ENCODE peak calls at places on chromosomes 1 and 21, in four cellular contexts. C is PC-3; A is kidney epithelial cell; Z is CD8-positive, alpha-beta T cell. D is an unnamed sample. For H3K27me3, the result is how much of the 10 kb centered on the place peaks cover.

GRCh38 chr21:42580793-42581201 is 67.1 kb downstream of the SLC37A1 start:
- DNase-seq in C (no peak), A (no peak), Z (no peak), D (no peak)

GRCh38 chr21:28283652-28284490 is 708.8 kb downstream of the LTN1 start:
- DNase-seq in C (peak), A (peak), Z (no peak), D (no peak)

GRCh38 chr1:92244376-92244775 is 26.7 kb downstream of the C1orf146 start:
- DNase-seq in C (no peak), A (no peak), Z (no peak), D (no peak)

GRCh38 chr1:24635195-24635843 is 7.8 kb upstream of the SRRM1 start:
- DNase-seq in C (peak), A (peak), Z (no peak), D (no peak)

GRCh38 chr1:160237558-160237957 is 24.8 kb downstream of the DCAF8 start:
- DNase-seq in C (no peak), A (no peak), Z (no peak), D (no peak)

GRCh38 chr1:107620753-107621152 is 344.2 kb downstream of the VAV3 start:
- DNase-seq in C (no peak), A (no peak), Z (no peak), D (no peak)

GRCh38 chr1:225230483-225230882 is 197.4 kb downstream of the LBR start:
- DNase-seq in C (no peak), A (no peak), Z (no peak), D (no peak)

GRCh38 chr21:46401186-46401910 is 57.3 kb upstream of the DIP2A start:
- DNase-seq in C (no peak), A (no peak), Z (no peak), D (no peak)

GRCh38 chr1:99680258-99680657 is 34.3 kb downstream of the PALMD start:
- DNase-seq in C (peak), A (no peak), Z (no peak), D (no peak)

GRCh38 chr1:156900019-156900718 is 6.7 kb downstream of the PEAR1 start:
- DNase-seq in C (no peak), A (no peak), Z (no peak), D (no peak)

GRCh38 chr1:43552813-43553212 is 22.1 kb downstream of the PTPRF start:
- DNase-seq in C (no peak), A (no peak), Z (no peak), D (no peak)

GRCh38 chr1:175673236-175674150 is 69.9 kb downstream of the TNR start:
- DNase-seq in C (peak), A (peak), Z (no peak), D (no peak)

GRCh38 chr1:237444120-237444790 is 402.3 kb downstream of the RYR2 start:
- DNase-seq in C (no peak), A (no peak), Z (no peak), D (no peak)

GRCh38 chr1:22428672-22429071 is 23.0 kb upstream of the ZBTB40 start:
- DNase-seq in C (peak), A (no peak), Z (no peak), D (no peak)

GRCh38 chr1:2099871-2100774 is 49.9 kb downstream of the PRKCZ start:
- DNase-seq in C (no peak), A (no peak), Z (no peak), D (no peak)

GRCh38 chr1:20723537-20724363 is 5.9 kb upstream of the KIF17 start:
- DNase-seq in C (no peak), A (no peak), Z (no peak), D (no peak)

GRCh38 chr1:169072945-169073725 is 33.4 kb upstream of the ATP1B1 start:
- DNase-seq in C (no peak), A (no peak), Z (no peak), D (no peak)

GRCh38 chr1:104874044-104874443 is 1124.3 kb downstream of the AMY1C start:
- DNase-seq in C (no peak), A (no peak), Z (no peak), D (no peak)

GRCh38 chr1:67348586-67349252 is 41.0 kb downstream of the IL12RB2 start:
- DNase-seq in C (peak), A (no peak), Z (no peak), D (no peak)

GRCh38 chr1:35971601-35972000 is 40.7 kb downstream of the AGO3 start:
- DNase-seq in C (no peak), A (no peak), Z (no peak), D (no peak)

GRCh38 chr1:204204944-204205343 is 8.7 kb upstream of the KISS1 start:
- DNase-seq in C (no peak), A (no peak), Z (no peak), D (no peak)
- H3K27me3 ChIP-seq in C (under half), A (under half), Z (under half), D (under half)

DNA sequence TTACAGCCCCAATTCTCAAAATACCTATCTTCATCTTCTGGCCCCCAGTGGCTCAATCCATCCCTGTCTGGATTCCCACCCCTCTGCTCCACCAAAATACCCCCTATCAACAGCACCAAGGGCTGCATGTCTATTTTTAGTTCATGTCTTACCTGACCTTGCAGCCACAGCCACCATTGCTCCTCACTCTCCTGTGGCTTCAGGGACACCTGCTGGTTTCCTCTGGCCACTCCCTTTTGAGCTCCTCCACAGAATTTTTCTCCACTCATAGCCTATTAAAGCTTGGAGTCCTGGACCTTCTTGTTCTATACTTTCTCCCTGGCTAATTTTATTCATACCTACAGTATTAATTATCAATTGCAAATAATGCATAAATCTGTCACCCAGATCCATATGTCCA is 125.3 kb upstream of the NGF start:
- DNase-seq in C (peak), A (no peak), Z (no peak), D (no peak)
- TF ChIP-seq CTCF in C (peak), A (peak), Z (no peak), D (no peak)

DNA sequence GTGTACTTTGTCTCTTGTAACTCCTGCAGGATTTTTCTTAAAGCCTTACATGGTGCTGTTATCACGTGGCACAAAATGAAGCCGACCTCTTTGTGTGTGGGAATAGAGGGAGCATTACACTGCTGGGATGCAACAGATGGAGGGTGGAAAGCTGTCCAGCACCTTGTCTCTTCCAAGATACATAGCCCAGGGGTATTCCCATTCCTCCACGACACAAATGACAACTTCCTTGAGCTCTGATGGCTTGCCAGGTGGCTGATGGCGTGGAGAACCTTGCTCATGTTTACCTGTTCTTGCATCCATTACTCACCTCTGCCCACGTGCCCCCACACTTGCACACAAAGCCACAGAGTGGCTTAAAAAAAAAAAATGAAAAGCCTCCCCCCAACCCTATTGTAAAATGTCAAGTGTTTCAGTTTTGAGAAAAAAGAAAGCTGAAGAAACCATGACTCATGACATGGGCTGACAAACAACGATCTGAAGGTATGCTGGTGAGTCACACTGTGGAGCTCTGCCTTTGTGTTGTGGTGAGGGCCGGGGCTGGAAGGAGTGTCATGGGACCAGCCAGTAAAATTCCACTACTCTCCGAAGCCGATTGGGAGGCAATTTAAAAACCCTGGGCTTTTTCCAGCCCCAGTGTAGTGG is 32.0 kb upstream of the ATP5PO start:
- DNase-seq in C (peak), A (peak), Z (peak), D (peak)
- H3K4me3 ChIP-seq in C (peak), A (no peak), Z (peak), D (no peak)

GRCh38 chr1:18528616-18529015 is 47.9 kb downstream of the KLHDC7A start:
- DNase-seq in C (no peak), A (no peak), Z (no peak), D (no peak)

GRCh38 chr1:18527514-18527913 is 46.8 kb downstream of the KLHDC7A start:
- DNase-seq in C (no peak), A (no peak), Z (no peak), D (no peak)

GRCh38 chr1:18529714-18530113 is 49.0 kb downstream of the KLHDC7A start:
- DNase-seq in C (no peak), A (no peak), Z (no peak), D (no peak)

GRCh38 chr1:18527921-18528320 is 47.2 kb downstream of the KLHDC7A start:
- DNase-seq in C (no peak), A (no peak), Z (no peak), D (no peak)

GRCh38 chr1:18526436-18527275 is 45.9 kb downstream of the KLHDC7A start:
- DNase-seq in C (no peak), A (no peak), Z (no peak), D (no peak)
- H3K27me3 ChIP-seq in C (under half), A (under half), Z (under half), D (under half)

GRCh38 chr1:17440827-17441168 is 1.3 kb upstream of the RCC2 start:
- DNase-seq in C (peak), A (no peak), Z (no peak), D (no peak)

GRCh38 chr1:17440074-17440826 is 773 bp upstream of the RCC2 start:
- DNase-seq in C (no peak), A (no peak), Z (no peak), D (peak)

GRCh38 chr1:17438176-17438976 is 1.1 kb downstream of the RCC2 start:
- DNase-seq in C (peak), A (no peak), Z (peak), D (peak)

GRCh38 chr1:17438977-17439249 is 564 bp downstream of the RCC2 start:
- DNase-seq in C (no peak), A (no peak), Z (no peak), D (peak)

DNA sequence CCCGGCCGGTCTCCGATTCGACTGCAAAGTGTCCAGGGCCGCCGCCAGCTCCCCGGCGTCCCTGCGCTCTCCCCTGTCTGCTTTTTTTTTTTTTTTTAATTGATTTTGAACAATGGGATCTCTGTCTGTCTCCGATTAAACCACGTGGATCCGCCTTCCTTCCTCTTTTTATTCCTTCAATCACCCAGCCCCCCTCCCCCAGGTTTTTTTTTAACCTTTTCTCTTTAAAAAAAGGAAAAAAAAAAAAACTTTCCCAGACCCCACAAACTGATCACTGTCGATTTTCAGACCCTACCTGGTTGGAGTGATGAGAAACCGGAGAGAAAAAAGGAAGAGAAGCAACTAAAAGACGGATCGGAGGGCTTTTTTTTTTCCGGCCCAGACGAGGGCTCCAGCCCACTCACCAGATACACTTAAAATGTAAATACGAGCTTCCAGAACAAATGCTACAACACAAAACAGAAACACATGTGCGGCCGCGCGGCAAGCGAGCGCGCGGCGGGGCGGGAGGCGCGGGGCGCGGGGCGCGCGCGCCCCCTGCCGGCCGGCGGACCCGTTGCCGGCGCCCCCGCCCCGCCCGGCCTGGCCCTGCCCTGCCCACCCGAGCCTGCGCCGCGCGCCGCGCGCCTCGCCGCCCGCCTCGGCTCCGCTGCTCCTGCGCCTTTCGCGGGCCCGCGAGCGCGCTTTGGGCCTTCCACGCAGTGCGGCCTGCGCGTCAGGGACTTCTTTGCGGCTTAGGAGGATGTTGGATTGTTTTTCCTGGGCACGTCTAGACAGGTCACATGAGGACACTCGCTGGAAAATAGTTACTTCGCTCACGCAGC is at the start of gene RCC2:
- DNase-seq in C (peak), A (no peak), Z (peak), D (peak)
- TF ChIP-seq CTCF in C (no peak), A (no peak), Z (no peak), D (peak)

DNA sequence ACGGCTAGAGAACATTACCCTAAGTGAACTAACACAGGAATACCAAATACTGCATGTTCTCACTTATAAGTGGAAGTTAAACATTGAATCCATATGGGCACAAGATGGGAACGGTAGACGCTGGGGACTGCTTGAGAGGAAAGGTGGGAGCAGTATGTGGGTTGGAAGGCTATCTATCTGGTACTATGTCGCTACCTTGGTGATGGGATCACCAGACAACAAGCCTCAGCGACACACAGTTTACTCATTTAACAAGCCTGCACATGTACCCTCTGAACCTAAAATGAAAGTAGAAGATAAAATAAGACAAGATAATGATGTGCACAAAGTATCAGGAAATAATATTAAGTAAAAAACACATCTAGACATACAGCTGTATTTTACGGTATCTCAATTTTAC is 819 bp downstream of the PYHIN1 start:
- DNase-seq in C (no peak), A (no peak), Z (no peak), D (no peak)
- H3K4me3 ChIP-seq in C (no peak), A (no peak), Z (peak), D (peak)

DNA sequence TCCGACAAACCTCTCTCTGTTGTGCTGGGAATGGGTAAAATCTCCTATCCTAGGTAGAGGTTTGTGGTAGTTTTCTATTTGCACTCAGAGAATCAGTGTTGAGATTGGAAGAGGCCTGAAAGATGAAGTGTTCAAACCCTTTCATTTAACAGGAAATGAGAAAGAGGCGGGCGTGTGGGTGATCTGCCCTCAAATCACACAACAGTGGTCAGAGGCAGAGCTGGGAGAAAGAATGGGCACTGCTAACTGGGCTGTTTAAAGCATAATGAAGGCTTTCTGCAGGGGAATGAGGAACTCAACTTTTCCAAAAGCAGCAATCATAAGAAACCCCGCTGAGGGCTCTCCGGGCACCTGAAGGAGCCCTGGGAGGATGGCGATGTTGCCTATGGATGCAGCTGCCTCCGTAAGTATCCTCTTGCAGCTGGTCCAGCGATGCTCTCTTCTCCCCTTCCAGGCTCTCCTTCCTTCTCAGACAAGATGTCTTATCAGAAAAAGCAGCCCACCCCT is 1.0 kb downstream of the LORICRIN start:
- DNase-seq in C (no peak), A (no peak), Z (no peak), D (no peak)
- H3K27me3 ChIP-seq in C (half or more), A (under half), Z (under half), D (under half)

D was measured in DND-41.